ENCODE peak calls at places on chromosomes 4 and X, in six cellular contexts. H is left cardiac atrium, U is NCI-H2107, L is fibroblast of the aortic adventitia, J is aorta, N is fibroblast of mammary gland. K is an unnamed sample.

GRCh38 chrX:149903889-149904748 is 23.1 kb downstream of the MAGEA8 start:
- DNase-seq in H (no peak), U (no peak), L (peak), J (no peak), N (peak), K (no peak)

GRCh38 chrX:19064175-19064574 is 58.1 kb downstream of the ADGRG2 start:
- DNase-seq in H (no peak), U (no peak), L (peak), J (no peak), N (peak), K (no peak)

GRCh38 chr4:40923326-40924095 is 173.8 kb downstream of the NSUN7 start:
- DNase-seq in H (peak), U (no peak), L (no peak), J (peak), N (no peak), K (peak)

GRCh38 chr4:73435984-73436383 is at the start of gene AFP:
- DNase-seq in H (no peak), U (no peak), L (no peak), J (no peak), N (no peak), K (no peak)

GRCh38 chrX:56728752-56729151 is 291 bp upstream of the NBDY start:
- DNase-seq in H (peak), U (no peak), L (peak), J (no peak), N (peak), K (peak)

GRCh38 chrX:136779346-136779781 is 1.4 kb downstream of the ARHGEF6 start:
- DNase-seq in H (no peak), U (no peak), L (no peak), J (no peak), N (no peak), K (no peak)

GRCh38 chr4:122783301-122784215 is 43.1 kb upstream of the FGF2 start:
- DNase-seq in H (peak), U (no peak), L (peak), J (peak), N (peak), K (no peak)

GRCh38 chr4:148786699-148787098 is 344.5 kb upstream of the NR3C2 start:
- DNase-seq in H (no peak), U (no peak), L (no peak), J (no peak), N (no peak), K (no peak)

GRCh38 chrX:151973851-151974335 is 583 bp downstream of the GABRE start:
- DNase-seq in H (peak), U (no peak), L (peak), J (peak), N (no peak), K (peak)

GRCh38 chr4:143362392-143363046 is 25.8 kb downstream of the GAB1 start:
- DNase-seq in H (no peak), U (no peak), L (no peak), J (no peak), N (no peak), K (no peak)

GRCh38 chr4:103306870-103307345 is 108.8 kb upstream of the CENPE start:
- DNase-seq in H (no peak), U (no peak), L (peak), J (no peak), N (no peak), K (no peak)

GRCh38 chr4:142326181-142326580 is 519.9 kb downstream of the INPP4B start:
- DNase-seq in H (no peak), U (no peak), L (no peak), J (no peak), N (no peak), K (no peak)

GRCh38 chrX:42442745-42443144 is 335.2 kb downstream of the PPP1R2C start:
- DNase-seq in H (no peak), U (no peak), L (no peak), J (no peak), N (no peak), K (no peak)

GRCh38 chr4:84176061-84176460 is 323.0 kb downstream of the NKX6-1 start:
- DNase-seq in H (no peak), U (no peak), L (no peak), J (no peak), N (no peak), K (no peak)

GRCh38 chr4:3196670-3197359 is 52.1 kb upstream of the MSANTD1 start:
- DNase-seq in H (no peak), U (no peak), L (no peak), J (no peak), N (no peak), K (no peak)

GRCh38 chr4:41214158-41215146 is at the start of gene APBB2:
- DNase-seq in H (peak), U (peak), L (peak), J (peak), N (peak), K (peak)

GRCh38 chr4:69116645-69117321 is 20.5 kb downstream of the UGT2B7 start:
- DNase-seq in H (no peak), U (no peak), L (peak), J (no peak), N (no peak), K (no peak)

GRCh38 chr4:24260133-24260532 is 324.2 kb downstream of the DHX15 start:
- DNase-seq in H (no peak), U (no peak), L (no peak), J (no peak), N (no peak), K (no peak)

GRCh38 chrX:100408643-100409315 is 1.3 kb downstream of the PCDH19 start:
- DNase-seq in H (no peak), U (no peak), L (no peak), J (no peak), N (no peak), K (no peak)

GRCh38 chr4:128979934-128980333 is 113.4 kb downstream of the SCLT1 start:
- DNase-seq in H (no peak), U (no peak), L (peak), J (no peak), N (peak), K (no peak)

GRCh38 chrX:100980608-100981497 is 11.3 kb downstream of the ARL13A start:
- DNase-seq in H (no peak), U (no peak), L (peak), J (peak), N (peak), K (no peak)

GRCh38 chr4:152468408-152468807 is 67.5 kb downstream of the FBXW7 start:
- DNase-seq in H (no peak), U (no peak), L (no peak), J (no peak), N (no peak), K (no peak)

GRCh38 chr4:2591189-2591588 is 54.7 kb downstream of the FAM193A start:
- DNase-seq in H (no peak), U (no peak), L (peak), J (no peak), N (peak), K (no peak)

GRCh38 chrX:73563740-73564073 is 710 bp downstream of the CHIC1 start:
- DNase-seq in H (no peak), U (no peak), L (peak), J (no peak), N (peak), K (no peak)

GRCh38 chr4:94603170-94603747 is 151.5 kb downstream of the PDLIM5 start:
- DNase-seq in H (peak), U (no peak), L (peak), J (peak), N (peak), K (no peak)

GRCh38 chr4:184281231-184282139 is 63.8 kb upstream of the ENPP6 start:
- DNase-seq in H (no peak), U (no peak), L (no peak), J (no peak), N (no peak), K (no peak)

GRCh38 chr4:27023366-27023765 is 162.7 kb downstream of the STIM2 start:
- DNase-seq in H (no peak), U (no peak), L (no peak), J (no peak), N (no peak), K (no peak)

GRCh38 chrX:139120760-139121159 is 409.2 kb upstream of the FGF13 start:
- DNase-seq in H (no peak), U (no peak), L (no peak), J (no peak), N (peak), K (no peak)

GRCh38 chr4:76943790-76944189 is 5.8 kb upstream of the SEPTIN11 start:
- DNase-seq in H (peak), U (no peak), L (no peak), J (no peak), N (no peak), K (no peak)

GRCh38 chrX:78024349-78025108 is 55.1 kb upstream of the PGAM4 start:
- DNase-seq in H (no peak), U (no peak), L (peak), J (peak), N (peak), K (no peak)

GRCh38 chr4:31995943-31996901 is 1276.1 kb downstream of the PCDH7 start:
- DNase-seq in H (no peak), U (no peak), L (no peak), J (no peak), N (no peak), K (no peak)

GRCh38 chr4:167614866-167615265 is 380.6 kb upstream of the SPOCK3 start:
- DNase-seq in H (no peak), U (no peak), L (peak), J (no peak), N (no peak), K (no peak)

GRCh38 chrX:107025538-107025937 is 25.5 kb upstream of the MORC4 start:
- DNase-seq in H (no peak), U (no peak), L (peak), J (no peak), N (peak), K (peak)